ENCODE peak calls at places on chromosomes 1 and 21, in four cellular contexts. A, H, Z and M are unnamed samples.

GRCh38 chr1:39436842-39437241 is 54.6 kb upstream of the BMP8A start:
- DNase-seq in A (no peak), H (no peak), Z (no peak), M (no peak)

GRCh38 chr21:37710555-37711293 is 205.5 kb downstream of the KCNJ6 start:
- DNase-seq in A (no peak), H (peak; percentile 68), Z (no peak), M (no peak)

GRCh38 chr1:80509965-80510522 is 1290.7 kb upstream of the ADGRL2 start:
- DNase-seq in A (peak; percentile 96), H (no peak), Z (peak; percentile 34), M (peak; percentile 40)

GRCh38 chr1:225942574-225942973 is 1.6 kb upstream of the LEFTY2 start:
- DNase-seq in A (peak; percentile 67), H (no peak), Z (no peak), M (peak; percentile 65)

GRCh38 chr21:42236014-42236413 is 17.1 kb downstream of the ABCG1 start:
- DNase-seq in A (peak; percentile 38), H (no peak), Z (no peak), M (no peak)

GRCh38 chr1:72018562-72018961 is 263.8 kb downstream of the NEGR1 start:
- DNase-seq in A (no peak), H (no peak), Z (no peak), M (no peak)

GRCh38 chr1:244012232-244012631 is 38.9 kb upstream of the ZBTB18 start:
- DNase-seq in A (peak; percentile 75), H (peak; percentile 78), Z (no peak), M (no peak)

GRCh38 chr21:32748529-32748928 is 20.7 kb upstream of the SYNJ1 start:
- DNase-seq in A (no peak), H (no peak), Z (no peak), M (no peak)

GRCh38 chr1:24267003-24267402 is 52.2 kb upstream of the GRHL3 start:
- DNase-seq in A (no peak), H (no peak), Z (no peak), M (no peak)

GRCh38 chr1:77354996-77355395 is 73.2 kb downstream of the AK5 start:
- DNase-seq in A (no peak), H (no peak), Z (no peak), M (no peak)

GRCh38 chr1:28328228-28328648 is 602 bp upstream of the MED18 start:
- DNase-seq in A (no peak), H (no peak), Z (no peak), M (no peak)

GRCh38 chr1:2429780-2430591 is 17.6 kb upstream of the PEX10 start:
- DNase-seq in A (peak; percentile 42), H (no peak), Z (no peak), M (peak; percentile 47)

GRCh38 chr1:27026621-27027574 is 14.2 kb upstream of the TENT5B start:
- DNase-seq in A (peak; percentile 92), H (peak; percentile 69), Z (no peak), M (peak; percentile 92)

GRCh38 chr1:88984553-88984945 is 7.9 kb downstream of the KYAT3 start:
- DNase-seq in A (no peak), H (no peak), Z (no peak), M (no peak)

GRCh38 chr21:25562660-25563059 is 44.6 kb downstream of the MRPL39 start:
- DNase-seq in A (no peak), H (no peak), Z (no peak), M (no peak)

GRCh38 chr1:167443757-167444156 is 74.6 kb downstream of the CD247 start:
- DNase-seq in A (no peak), H (no peak), Z (no peak), M (no peak)

GRCh38 chr1:236058141-236058626 is 6.7 kb downstream of the NID1 start:
- DNase-seq in A (no peak), H (peak; percentile 57), Z (no peak), M (no peak)

GRCh38 chr1:234875953-234876814 is 252.5 kb downstream of the TOMM20 start:
- DNase-seq in A (no peak), H (peak; percentile 51), Z (no peak), M (no peak)

GRCh38 chr21:18384771-18385170 is 18.8 kb downstream of the TMPRSS15 start:
- DNase-seq in A (peak; percentile 42), H (no peak), Z (no peak), M (no peak)

GRCh38 chr1:10691740-10692125 is 104.7 kb downstream of the CASZ1 start:
- DNase-seq in A (no peak), H (no peak), Z (no peak), M (no peak)

GRCh38 chr1:226656201-226656600 is 82.9 kb downstream of the ITPKB start:
- DNase-seq in A (peak; percentile 57), H (no peak), Z (no peak), M (no peak)

GRCh38 chr1:8047686-8048522 is 21.8 kb upstream of the ERRFI1 start:
- DNase-seq in A (no peak), H (peak; percentile 80), Z (no peak), M (no peak)

GRCh38 chr1:211369640-211370039 is 43.0 kb downstream of the TRAF5 start:
- DNase-seq in A (no peak), H (no peak), Z (no peak), M (no peak)

GRCh38 chr1:201465698-201466290 is 3.2 kb downstream of the PHLDA3 start:
- DNase-seq in A (no peak), H (no peak), Z (no peak), M (no peak)
- H3K23ac ChIP-seq in A (no peak overlapping the region), H (peak overlapping the region; percentile 33), Z (no peak overlapping the region), M (no peak overlapping the region)

DNA sequence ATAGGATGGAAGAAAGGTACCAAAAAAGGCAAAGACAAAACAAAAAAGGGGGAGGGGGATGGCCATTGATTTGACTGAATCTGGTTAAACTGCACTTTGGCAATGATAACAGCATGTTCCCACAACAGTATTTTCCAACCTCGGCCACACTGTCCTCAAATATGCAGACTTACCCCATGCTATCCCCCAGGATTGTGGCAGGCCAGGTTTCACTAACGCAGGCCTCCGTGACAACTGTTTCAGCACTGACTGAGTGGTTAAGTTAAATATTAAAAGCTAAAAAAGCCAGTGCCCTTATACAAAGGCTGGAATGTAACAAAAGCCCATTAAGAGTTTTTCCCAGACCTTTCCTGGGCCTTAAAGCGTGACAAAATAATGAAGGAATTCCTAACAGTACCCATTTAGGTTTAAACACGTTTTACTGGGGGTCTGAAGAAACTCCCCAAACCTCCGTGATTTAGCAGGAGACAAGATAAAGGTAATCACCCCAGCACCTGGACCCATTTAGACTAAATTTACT is 203.0 kb downstream of the USP25 start:
- DNase-seq in A (no peak), H (no peak), Z (no peak), M (no peak)
- H4K5ac ChIP-seq in A (no peak overlapping the region), H (no peak overlapping the region), Z (no peak overlapping the region), M (no peak overlapping the region)

DNA sequence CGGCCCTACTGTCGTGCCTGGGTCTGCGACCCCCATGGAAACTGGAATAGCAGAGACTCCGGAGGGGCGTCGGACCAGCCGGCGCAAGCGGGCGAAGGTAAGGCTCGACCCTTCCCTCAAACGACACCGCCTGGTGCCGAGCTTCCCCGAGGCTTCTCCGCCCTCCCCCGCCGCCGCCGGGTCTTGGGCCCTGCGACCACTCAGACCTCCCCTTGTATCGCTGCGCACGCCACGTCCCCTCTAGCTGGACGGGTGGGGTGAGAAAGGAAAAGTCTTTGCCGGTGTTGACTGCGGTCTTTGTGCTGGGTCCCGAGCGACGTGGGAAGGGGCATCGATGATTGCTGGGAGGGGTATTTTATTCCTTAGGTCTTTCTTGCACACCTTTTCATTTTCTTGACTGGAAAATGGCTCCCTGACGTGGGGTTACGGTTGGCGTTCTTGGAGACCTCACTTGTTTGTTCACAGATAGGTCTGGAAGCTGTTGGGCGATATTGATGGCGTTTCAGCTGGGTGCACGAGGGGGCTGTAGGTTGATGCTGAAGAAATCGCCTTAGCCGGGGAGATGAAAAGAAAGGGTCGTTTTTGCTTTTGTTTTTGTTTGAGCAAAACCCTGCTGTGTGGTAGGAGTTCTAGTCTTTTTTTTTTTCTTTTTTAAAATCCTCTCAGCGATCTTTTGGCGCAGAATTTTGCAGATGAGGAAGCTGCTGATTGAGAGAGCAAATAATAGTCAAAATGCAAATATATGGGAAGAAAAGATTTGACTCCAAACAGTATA is 770 bp downstream of the KDM1A start:
- DNase-seq in A (peak; percentile 69), H (peak; percentile 40), Z (no peak), M (peak; percentile 34)
- H3K23ac ChIP-seq in A (no peak overlapping the region), H (peak overlapping the region; percentile 95), Z (no peak overlapping the region), M (no peak overlapping the region)

GRCh38 chr1:220123889-220124288 is 30.0 kb downstream of the IARS2 start:
- DNase-seq in A (peak; percentile 34), H (no peak), Z (no peak), M (no peak)
- H4K5ac ChIP-seq in A (no peak overlapping the region), H (no peak overlapping the region), Z (no peak overlapping the region), M (no peak overlapping the region)

DNA sequence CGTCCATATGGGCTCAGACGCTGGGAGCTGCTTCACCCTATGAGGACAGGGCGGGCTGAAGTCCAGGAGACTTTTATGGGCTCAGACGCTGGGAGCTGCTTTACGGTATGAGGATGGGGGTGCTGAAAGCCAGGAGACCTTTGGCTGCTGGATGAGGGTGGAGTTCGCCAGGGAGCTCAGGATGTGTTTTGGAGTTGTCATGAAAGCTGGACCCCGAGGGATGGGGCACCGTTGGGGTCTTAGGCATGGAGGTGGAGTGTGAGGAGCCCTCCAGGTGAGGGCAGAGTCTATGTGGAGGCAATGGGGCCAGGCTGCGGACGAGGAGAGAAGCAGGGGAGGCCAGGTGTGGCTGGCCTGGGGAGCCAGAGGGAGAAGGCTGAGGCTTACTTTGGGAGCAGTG is 27.5 kb downstream of the TRPM2 start:
- DNase-seq in A (no peak), H (no peak), Z (no peak), M (no peak)
- H3K23ac ChIP-seq in A (no peak overlapping the region), H (no peak overlapping the region), Z (no peak overlapping the region), M (no peak overlapping the region)

GRCh38 chr1:75984781-75985180 is 52.6 kb upstream of the ASB17 start:
- DNase-seq in A (no peak), H (no peak), Z (no peak), M (no peak)

GRCh38 chr1:75986478-75986877 is 54.3 kb upstream of the ASB17 start:
- DNase-seq in A (no peak), H (no peak), Z (no peak), M (no peak)

GRCh38 chr1:75981188-75981897 is 49.1 kb upstream of the ASB17 start:
- DNase-seq in A (no peak), H (no peak), Z (no peak), M (no peak)

GRCh38 chr1:75989130-75989529 is 56.9 kb upstream of the ASB17 start:
- DNase-seq in A (no peak), H (no peak), Z (no peak), M (no peak)

GRCh38 chr1:75985827-75986226 is 53.6 kb upstream of the ASB17 start:
- DNase-seq in A (no peak), H (peak; percentile 47), Z (no peak), M (no peak)
- H4K5ac ChIP-seq in A (no peak overlapping the region), H (no peak overlapping the region), Z (no peak overlapping the region), M (no peak overlapping the region)

DNA sequence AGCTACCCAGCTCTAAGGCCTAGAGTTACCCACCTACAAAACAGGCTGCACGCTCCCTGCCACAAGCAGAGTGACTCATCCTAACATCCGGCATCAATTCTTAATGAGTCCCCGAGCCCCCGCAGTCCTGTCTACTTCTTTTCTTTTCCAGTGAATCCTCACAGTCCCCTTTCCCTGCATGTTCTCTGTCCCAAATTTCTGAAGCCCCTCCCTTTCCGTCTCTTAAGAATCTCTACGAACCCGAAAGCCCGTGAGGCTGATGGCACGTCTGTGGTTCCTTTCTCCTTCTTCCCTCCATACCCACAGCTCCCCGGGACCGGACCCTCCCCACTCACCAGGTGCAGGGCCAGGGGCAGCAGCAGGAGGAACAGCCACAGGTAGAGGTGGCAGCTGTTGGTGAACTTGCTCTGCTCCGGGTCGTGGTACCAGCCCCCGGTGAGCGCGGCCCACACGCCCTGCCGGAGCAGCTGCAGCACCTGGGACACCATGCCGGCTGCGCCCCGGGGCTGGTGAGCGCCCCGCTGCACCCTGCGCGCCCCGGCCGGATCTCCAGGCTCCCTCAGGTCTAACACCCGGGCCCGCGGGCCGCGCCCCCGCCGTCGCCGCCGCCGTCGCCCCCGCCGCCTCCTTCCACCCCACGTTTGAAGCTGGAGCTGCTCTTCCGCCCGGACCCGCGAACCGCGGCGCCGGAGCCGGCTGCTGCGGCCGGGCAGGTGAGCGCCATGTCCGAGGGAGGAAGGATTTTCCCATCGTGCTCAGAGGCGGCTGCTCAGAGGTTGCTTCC is at the start of gene PCNX2:
- DNase-seq in A (peak; percentile 91), H (peak; percentile 74), Z (no peak), M (peak; percentile 83)
- H3K23ac ChIP-seq in A (no peak within 1 kb of the TSS), H (peak within 1 kb of the TSS; percentile 67), Z (no peak within 1 kb of the TSS), M (no peak within 1 kb of the TSS)